ENCODE peak calls at places on chromosomes 13 and 19, in six cellular contexts. N is NCI-H1105 treated with DMSO at 0.1 percent for 48 hours, U is HT-29, H is keratinocyte, M is C1 segment of cervical spinal cord, J is HT1080. S is an unnamed sample.

GRCh38 chr19:56085571-56086275 is 35.4 kb downstream of the ZNF787 start:
- DNase-seq in N (no peak), J (no peak), M (no peak), U (no peak), H (no peak), S (no peak)

GRCh38 chr13:98055623-98056022 is 87.3 kb upstream of the FARP1 start:
- DNase-seq in M (no peak), H (no peak), N (no peak), J (no peak), U (no peak), S (no peak)

GRCh38 chr13:99757756-99758464 is 213.7 kb downstream of the ZIC5 start:
- DNase-seq in M (no peak), J (no peak), N (no peak), H (no peak), U (no peak), S (no peak)

GRCh38 chr13:24683833-24684599 is 3.8 kb downstream of the ATP12A start:
- DNase-seq in J (peak), M (peak), H (no peak), U (peak), N (peak), S (peak)

GRCh38 chr13:24341439-24341838 is 32.1 kb downstream of the C1QTNF9 start:
- DNase-seq in U (peak), J (peak), M (no peak), N (no peak), H (no peak), S (no peak)

GRCh38 chr19:16714702-16715294 is 4.8 kb upstream of the NWD1 start:
- DNase-seq in M (peak), J (peak), N (peak), U (peak), H (peak), S (peak)

GRCh38 chr19:8361921-8362793 is 1.8 kb upstream of the ANGPTL4 start:
- DNase-seq in H (peak), N (peak), U (peak), M (peak), J (peak), S (peak)

GRCh38 chr19:15378529-15379082 is 981 bp downstream of the AKAP8 start:
- DNase-seq in J (peak), N (peak), U (peak), H (no peak), M (peak), S (peak)

GRCh38 chr13:34749046-34749445 is 193.0 kb upstream of the NBEA start:
- DNase-seq in H (no peak), M (no peak), N (no peak), J (no peak), U (peak), S (no peak)

GRCh38 chr13:96811049-96811448 is 183.2 kb downstream of the OXGR1 start:
- DNase-seq in M (no peak), U (no peak), H (no peak), J (no peak), N (no peak), S (no peak)

GRCh38 chr13:95678967-95679366 is 2.0 kb downstream of the DNAJC3 start:
- DNase-seq in M (no peak), U (no peak), J (no peak), H (no peak), N (no peak), S (no peak)

GRCh38 chr13:113895436-113895835 is 31.6 kb upstream of the GAS6 start:
- DNase-seq in H (no peak), N (no peak), M (no peak), U (no peak), J (no peak), S (no peak)

GRCh38 chr13:95858286-95859075 is 181.5 kb downstream of the DNAJC3 start:
- DNase-seq in J (no peak), M (no peak), U (no peak), N (peak), H (no peak), S (peak)

GRCh38 chr13:110195547-110196485 is 111.1 kb downstream of the COL4A1 start:
- DNase-seq in H (no peak), J (no peak), N (no peak), M (no peak), U (no peak), S (no peak)

GRCh38 chr19:45508931-45509691 is 1.8 kb downstream of the VASP start:
- DNase-seq in U (peak), J (peak), M (peak), N (no peak), H (no peak), S (peak)

GRCh38 chr13:51797664-51798488 is 6.1 kb downstream of the DHRS12 start:
- DNase-seq in M (no peak), J (peak), U (peak), N (peak), H (no peak), S (peak)

GRCh38 chr19:29287061-29287460 is 74.1 kb upstream of the UQCRFS1 start:
- DNase-seq in N (peak), U (no peak), J (no peak), M (no peak), H (no peak), S (no peak)

GRCh38 chr19:5567360-5567970 is at the start of gene TINCR:
- DNase-seq in N (no peak), J (no peak), M (no peak), U (no peak), H (no peak), S (no peak)

GRCh38 chr13:36979361-36980040 is 19.6 kb downstream of the ALG5 start:
- DNase-seq in J (no peak), N (no peak), H (no peak), M (no peak), U (no peak), S (no peak)

GRCh38 chr13:29758591-29759114 is 91.8 kb downstream of the UBL3 start:
- DNase-seq in M (peak), H (no peak), N (no peak), J (peak), U (no peak), S (no peak)